ENCODE peak calls at places on chromosome 6, in six cellular contexts. G is fibroblast of pulmonary artery; S is activated T-helper 9 cell treated with anti-CD3 and anti-CD28 coated beads, Interleukin-2, amount 50 U/mL, for 16 hours; W is left ventricle myocardium superior; P is cardiac fibroblast; D is GM03348. N is an unnamed sample.

GRCh38 chr6:12081776-12082175 is 69.7 kb downstream of the HIVEP1 start:
- DNase-seq in P (no peak), G (no peak), W (no peak), S (no peak), D (no peak), N (no peak)

GRCh38 chr6:31158863-31159855 is 770 bp downstream of the TCF19 start:
- DNase-seq in P (peak), S (no peak), D (peak), G (no peak), W (no peak), N (no peak)

GRCh38 chr6:149969635-149970034 is 5.9 kb downstream of the ULBP1 start:
- DNase-seq in G (no peak), W (no peak), P (no peak), D (no peak), S (no peak), N (no peak)

GRCh38 chr6:36927691-36928546 is 26.6 kb upstream of the PI16 start:
- DNase-seq in W (peak), S (no peak), D (peak), P (no peak), G (no peak), N (no peak)

GRCh38 chr6:18044108-18044783 is 56.8 kb upstream of the KIF13A start:
- DNase-seq in P (no peak), D (no peak), S (no peak), W (no peak), G (no peak), N (no peak)

GRCh38 chr6:4352731-4353130 is 217.4 kb upstream of the ECI2 start:
- DNase-seq in G (peak), D (no peak), W (no peak), S (no peak), P (peak), N (no peak)

GRCh38 chr6:146790561-146791091 is 191.9 kb downstream of the ADGB start:
- DNase-seq in S (no peak), G (no peak), P (no peak), W (no peak), D (no peak), N (no peak)

GRCh38 chr6:134984821-134985220 is 34.9 kb upstream of the ALDH8A1 start:
- DNase-seq in G (peak), P (peak), D (no peak), S (no peak), W (no peak), N (peak)

GRCh38 chr6:98633886-98634285 is 200.5 kb upstream of the POU3F2 start:
- DNase-seq in S (no peak), D (no peak), G (no peak), W (no peak), P (no peak), N (no peak)

GRCh38 chr6:109308018-109308492 is 74.2 kb downstream of the CD164 start:
- DNase-seq in W (no peak), S (no peak), P (peak), D (peak), G (peak), N (no peak)

N was measured in pulmonary artery endothelial cell.